ENCODE peak calls at places on chromosomes 16 and 17, in four cellular contexts. X, F, Q and P are unnamed samples.

GRCh38 chr16:2339521-2340484 is 725 bp downstream of the ABCA3 start:
- DNase-seq in X (no peak), F (peak; percentile 15), Q (peak; percentile 80), P (peak; percentile 57)

GRCh38 chr16:2963611-2964415 is at the start of gene KREMEN2:
- DNase-seq in X (no peak), F (peak; percentile 56), Q (peak; percentile 88), P (peak; percentile 79)

GRCh38 chr16:52463904-52464303 is 83.0 kb downstream of the TOX3 start:
- DNase-seq in X (no peak), F (no peak), Q (no peak), P (no peak)

GRCh38 chr16:84810518-84811273 is 9.1 kb upstream of the CRISPLD2 start:
- DNase-seq in X (peak; percentile 40), F (no peak), Q (no peak), P (no peak)

GRCh38 chr17:32267690-32268205 is 2.1 kb downstream of the RHBDL3 start:
- DNase-seq in X (no peak), F (no peak), Q (no peak), P (no peak)

GRCh38 chr17:79777166-79777843 is 643 bp upstream of the CBX2 start:
- DNase-seq in X (no peak), F (peak; percentile 46), Q (peak; percentile 31), P (no peak)

GRCh38 chr17:65431116-65431515 is 130.3 kb downstream of the AXIN2 start:
- DNase-seq in X (no peak), F (no peak), Q (peak; percentile 30), P (no peak)

GRCh38 chr17:49995055-49995738 is at the start of gene DLX3:
- DNase-seq in X (no peak), F (no peak), Q (no peak), P (peak; percentile 78)

GRCh38 chr16:81987706-81988105 is 23.6 kb downstream of the SDR42E1 start:
- DNase-seq in X (no peak), F (no peak), Q (no peak), P (no peak)

DNA sequence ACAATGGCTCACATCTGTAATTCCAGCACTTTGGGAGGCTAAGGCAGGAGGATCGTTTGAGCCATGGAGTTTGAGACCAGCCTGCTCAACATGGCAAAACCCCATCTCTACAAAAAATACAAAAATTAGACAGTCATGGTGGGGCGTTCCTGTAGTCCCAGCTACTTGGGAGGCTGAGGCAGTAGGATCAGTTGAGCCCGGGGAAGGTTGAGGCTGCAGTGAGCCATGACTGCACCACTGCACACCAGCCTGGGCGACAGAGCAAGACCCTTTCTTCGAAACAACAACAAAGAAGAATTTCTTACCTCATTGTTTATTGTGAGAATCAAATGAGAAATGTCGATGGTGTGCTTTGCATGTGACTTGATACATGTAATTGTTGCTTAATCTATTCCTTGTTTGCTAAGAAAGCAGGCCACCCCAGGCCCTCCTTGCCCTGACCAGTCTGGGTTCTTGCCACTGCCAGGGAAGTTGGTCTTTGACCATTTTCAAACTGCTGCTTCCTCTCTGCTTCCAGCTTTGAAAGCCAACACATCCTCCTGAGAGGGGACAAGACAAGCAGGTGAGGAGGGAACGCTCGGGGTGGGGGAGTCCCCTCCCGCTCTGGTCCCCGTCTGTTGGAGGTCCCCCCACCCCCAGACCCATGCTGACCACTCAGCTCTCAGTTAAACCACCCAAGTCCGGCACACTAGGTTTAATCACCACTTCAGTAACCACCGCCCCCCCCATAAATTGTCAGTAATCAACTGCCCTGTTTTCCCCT is 47.3 kb upstream of the CPNE2 start:
- DNase-seq in X (no peak), F (no peak), Q (no peak), P (no peak)
- TF ChIP-seq TARDBP in X (no peak), F (no peak), Q (no peak), P (no peak)

GRCh38 chr16:50457979-50458461 is 89.2 kb upstream of the BRD7 start:
- DNase-seq in X (no peak), F (no peak), Q (no peak), P (no peak)

GRCh38 chr16:50461400-50461760 is 86.8 kb upstream of the NKD1 start:
- DNase-seq in X (no peak), F (no peak), Q (no peak), P (no peak)

GRCh38 chr16:50458694-50459271 is 89.4 kb upstream of the NKD1 start:
- DNase-seq in X (no peak), F (no peak), Q (no peak), P (no peak)

GRCh38 chr16:50460538-50461399 is 87.4 kb upstream of the NKD1 start:
- DNase-seq in X (no peak), F (peak; percentile 66), Q (no peak), P (no peak)

DNA sequence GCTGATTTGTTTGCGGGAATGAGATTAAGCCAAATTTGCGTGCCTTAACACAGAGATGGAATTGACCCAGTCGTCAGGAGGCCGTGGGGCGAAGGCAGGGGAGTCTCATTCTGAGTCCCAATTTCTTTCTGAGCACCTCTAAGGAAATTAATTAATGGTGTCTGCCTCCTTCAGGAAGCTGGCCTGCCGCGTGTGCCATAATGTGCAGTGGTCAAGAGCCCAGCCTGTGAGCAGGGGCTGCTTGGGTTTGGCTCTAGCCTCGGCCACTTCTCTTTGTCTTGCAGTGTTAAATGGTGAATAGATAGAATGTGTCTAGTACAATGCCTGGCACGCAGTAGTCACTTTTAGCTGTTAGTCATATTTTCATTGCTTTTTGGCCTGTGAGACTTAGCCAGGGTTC is 88.5 kb upstream of the NKD1 start:
- DNase-seq in X (no peak), F (no peak), Q (no peak), P (no peak)
- TF ChIP-seq SP1 in X (no peak), F (no peak), Q (no peak), P (no peak)

DNA sequence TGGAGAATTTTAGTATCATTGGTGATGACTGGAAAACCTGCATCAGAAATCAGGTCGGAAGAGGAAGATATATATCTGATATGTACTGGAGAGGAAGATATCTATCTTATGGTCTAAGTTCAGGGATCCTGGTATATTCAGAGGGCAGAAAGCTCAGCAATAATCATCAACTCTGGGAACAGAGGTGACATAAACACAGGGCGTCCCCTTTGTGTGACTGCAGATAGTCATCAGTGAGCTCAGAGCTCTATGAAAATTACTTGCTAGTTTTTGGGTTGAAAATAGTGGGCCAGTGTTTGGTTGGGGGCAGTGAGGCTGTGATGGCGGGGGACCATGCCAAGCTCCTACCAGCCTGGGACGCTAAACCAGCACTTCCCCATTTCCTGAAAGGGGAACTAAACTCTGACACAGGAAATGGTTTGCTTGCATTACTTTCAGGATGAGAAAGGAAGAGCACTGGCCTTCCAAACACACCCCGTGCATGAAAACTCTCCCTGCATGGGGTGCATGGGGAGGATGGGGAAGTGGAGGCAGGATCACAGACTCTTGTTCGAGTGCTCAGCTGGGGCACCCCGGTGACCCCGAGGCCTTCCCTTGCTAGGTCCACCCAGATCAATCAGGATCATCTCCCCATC is 15.8 kb downstream of the NOD2 start:
- DNase-seq in X (no peak), F (no peak), Q (no peak), P (no peak)
- TF ChIP-seq TARDBP in X (no peak), F (no peak), Q (no peak), P (no peak)

GRCh38 chr16:29991571-29991904 is 3.9 kb downstream of the HIRIP3 start:
- DNase-seq in X (no peak), F (no peak), Q (no peak), P (no peak)

GRCh38 chr16:29993903-29994612 is 1.4 kb downstream of the HIRIP3 start:
- DNase-seq in X (no peak), F (no peak), Q (no peak), P (no peak)

GRCh38 chr16:29993191-29993902 is 2.1 kb downstream of the HIRIP3 start:
- DNase-seq in X (no peak), F (no peak), Q (no peak), P (no peak)

GRCh38 chr16:29990883-29991570 is 4.4 kb downstream of the HIRIP3 start:
- DNase-seq in X (no peak), F (no peak), Q (no peak), P (no peak)

GRCh38 chr16:29992371-29992967 is 2.9 kb downstream of the HIRIP3 start:
- DNase-seq in X (no peak), F (no peak), Q (no peak), P (no peak)
- TF ChIP-seq SP1 in X (no peak), F (no peak), Q (no peak), P (no peak)

DNA sequence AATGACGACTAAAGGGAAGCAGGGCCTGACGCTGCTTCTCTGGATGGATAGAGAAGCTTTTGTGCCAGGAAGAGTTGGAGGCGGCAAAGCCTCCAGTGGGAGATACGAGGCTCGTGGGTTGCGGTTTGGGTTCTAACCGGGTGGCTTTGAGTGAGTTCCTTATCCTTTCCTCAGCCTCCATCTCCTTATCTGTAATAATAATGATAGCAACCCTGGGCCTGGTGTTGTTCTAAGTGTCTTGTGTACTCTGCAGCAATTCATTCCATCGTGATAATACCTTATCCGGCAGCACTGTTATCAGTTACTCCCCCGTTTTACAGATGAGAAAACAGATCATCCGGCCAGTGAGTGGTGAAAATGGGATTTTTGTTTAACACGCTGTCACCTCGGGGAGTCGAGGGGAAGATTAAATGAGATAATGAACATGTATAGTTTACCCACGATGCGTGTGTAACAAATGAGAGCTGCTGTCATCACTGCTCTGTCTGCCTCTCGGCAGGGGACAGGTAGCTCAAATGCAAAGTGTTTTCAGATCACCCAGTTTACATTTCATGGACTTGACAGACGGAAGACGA is 52.0 kb upstream of the LHX1 start:
- DNase-seq in X (no peak), F (no peak), Q (no peak), P (no peak)
- TF ChIP-seq TARDBP in X (no peak), F (no peak), Q (no peak), P (no peak)

GRCh38 chr17:81164464-81165245 is 652 bp upstream of the PVALEF start:
- DNase-seq in X (no peak), F (peak; percentile 49), Q (no peak), P (no peak)
- TF ChIP-seq SP1 in X (no peak), F (no peak), Q (no peak), P (no peak)